ENCODE peak calls at places on chromosomes 6 and 20, in eight cellular contexts. M is endodermal cell; E is choroid plexus epithelial cell; K is stomach; X is aorta; T is CD8-positive, alpha-beta memory T cell; J is foreskin fibroblast; R is vagina. C is an unnamed sample.

GRCh38 chr20:59696476-59696875 is 92.1 kb downstream of the PHACTR3 start:
- DNase-seq in X (no peak), E (no peak), K (no peak), T (no peak), M (no peak), R (no peak), J (no peak), C (no peak)

GRCh38 chr20:62205618-62206387 is 14.3 kb downstream of the HRH3 start:
- DNase-seq in M (no peak), K (no peak), X (peak), T (no peak), R (no peak), E (no peak), J (no peak), C (no peak)

GRCh38 chr6:73421534-73421933 is 26.9 kb downstream of the DDX43 start:
- DNase-seq in R (no peak), X (no peak), J (no peak), K (no peak), E (no peak), M (no peak), T (no peak), C (no peak)

GRCh38 chr20:51533291-51534172 is 9.0 kb downstream of the NFATC2 start:
- DNase-seq in R (no peak), E (peak), T (no peak), J (peak), X (no peak), K (no peak), M (no peak), C (peak)

GRCh38 chr6:39792501-39793450 is 600 bp downstream of the DAAM2 start:
- DNase-seq in X (peak), J (no peak), K (no peak), T (no peak), R (no peak), M (peak), E (no peak), C (no peak)

GRCh38 chr20:19673575-19673974 is 84.5 kb upstream of the RIN2 start:
- DNase-seq in R (no peak), E (no peak), M (no peak), J (no peak), K (no peak), X (no peak), T (no peak), C (no peak)

GRCh38 chr20:63139856-63140255 is 76.1 kb downstream of the YTHDF1 start:
- DNase-seq in E (no peak), K (no peak), T (no peak), J (no peak), R (no peak), M (no peak), X (peak), C (no peak)

GRCh38 chr20:8932192-8933150 is 136.4 kb upstream of the PLCB4 start:
- DNase-seq in R (no peak), E (peak), K (no peak), J (peak), X (no peak), M (no peak), T (no peak), C (peak)

GRCh38 chr20:32158943-32159660 is 48.4 kb downstream of the PLAGL2 start:
- DNase-seq in X (peak), M (no peak), E (no peak), K (no peak), J (no peak), T (no peak), R (no peak), C (no peak)

GRCh38 chr20:33668087-33668790 is 1.5 kb downstream of the ACTL10 start:
- DNase-seq in E (no peak), J (no peak), K (peak), M (peak), X (peak), T (no peak), R (no peak), C (no peak)

GRCh38 chr6:5394280-5394679 is 133.0 kb downstream of the FARS2 start:
- DNase-seq in J (no peak), T (no peak), R (no peak), E (no peak), X (no peak), M (no peak), K (no peak), C (no peak)

GRCh38 chr6:114569643-114570042 is 226.8 kb upstream of the HS3ST5 start:
- DNase-seq in R (no peak), M (peak), T (no peak), K (no peak), X (no peak), E (no peak), J (no peak), C (no peak)

GRCh38 chr20:15045246-15045645 is 707.8 kb upstream of the FLRT3 start:
- DNase-seq in R (no peak), T (no peak), J (peak), K (no peak), E (peak), X (no peak), M (no peak), C (no peak)

GRCh38 chr6:8536122-8536521 is 100.8 kb upstream of the SLC35B3 start:
- DNase-seq in M (no peak), J (no peak), K (no peak), X (no peak), E (no peak), T (no peak), R (no peak), C (no peak)

GRCh38 chr20:38840053-38840893 is 34.8 kb downstream of the PPP1R16B start:
- DNase-seq in X (no peak), R (no peak), T (no peak), J (no peak), E (no peak), K (no peak), M (no peak), C (no peak)

GRCh38 chr6:158784505-158784904 is 34.7 kb downstream of the EZR start:
- DNase-seq in M (no peak), E (peak), J (peak), R (no peak), K (peak), T (no peak), X (no peak), C (no peak)

GRCh38 chr6:31651602-31652191 is 764 bp downstream of the BAG6 start:
- DNase-seq in K (no peak), J (peak), E (peak), T (no peak), R (no peak), X (no peak), M (no peak), C (no peak)

GRCh38 chr20:49288784-49289696 is 11.2 kb upstream of the ZNFX1 start:
- DNase-seq in J (no peak), M (peak), T (no peak), K (no peak), R (no peak), E (no peak), X (no peak), C (no peak)

GRCh38 chr6:133243723-133244122 is 2.6 kb downstream of the EYA4 start:
- DNase-seq in X (no peak), E (no peak), K (no peak), M (no peak), T (no peak), R (no peak), J (no peak), C (no peak)

GRCh38 chr6:128438311-128438916 is 82.0 kb downstream of the PTPRK start:
- DNase-seq in R (no peak), K (no peak), M (no peak), T (no peak), E (peak), X (no peak), J (no peak), C (no peak)

GRCh38 chr6:133130863-133131262 is 110.3 kb upstream of the EYA4 start:
- DNase-seq in K (no peak), E (peak), X (no peak), J (no peak), M (no peak), R (no peak), T (no peak), C (no peak)

GRCh38 chr6:30490031-30490876 is 945 bp downstream of the HLA-E start:
- DNase-seq in M (peak), T (peak), J (peak), X (peak), R (no peak), E (peak), K (peak), C (no peak)

GRCh38 chr6:4420160-4420865 is 284.9 kb upstream of the ECI2 start:
- DNase-seq in J (no peak), K (no peak), T (no peak), X (no peak), M (no peak), E (no peak), R (no peak), C (no peak)

GRCh38 chr6:45610374-45610773 is 232.6 kb upstream of the SUPT3H start:
- DNase-seq in X (no peak), J (no peak), T (no peak), M (no peak), E (no peak), R (no peak), K (no peak), C (no peak)

GRCh38 chr6:6217838-6218237 is 102.6 kb downstream of the F13A1 start:
- DNase-seq in T (no peak), E (no peak), K (no peak), M (peak), R (no peak), X (no peak), J (no peak), C (no peak)

GRCh38 chr6:42135161-42135560 is 7.3 kb downstream of the C6orf132 start:
- DNase-seq in M (no peak), T (no peak), J (no peak), E (no peak), X (no peak), R (no peak), K (no peak), C (no peak)

GRCh38 chr20:25309395-25310267 is 61.7 kb downstream of the PYGB start:
- DNase-seq in M (no peak), R (no peak), J (peak), T (no peak), K (peak), X (peak), E (peak), C (peak)

GRCh38 chr6:12113190-12113578 is 101.1 kb downstream of the HIVEP1 start:
- DNase-seq in X (no peak), K (no peak), T (no peak), R (no peak), M (no peak), J (peak), E (peak), C (peak)

GRCh38 chr20:56925696-56926101 is 296.6 kb downstream of the TFAP2C start:
- DNase-seq in X (no peak), K (no peak), J (peak), T (no peak), R (no peak), M (no peak), E (peak), C (no peak)
- H3K4me3 ChIP-seq in X (no peak), K (peak), J (peak), T (no peak), R (peak), M (peak), E (no peak), C (no peak)

GRCh38 chr6:111478064-111478476 is 4.9 kb downstream of the REV3L start:
- DNase-seq in T (no peak), R (no peak), E (peak), M (no peak), J (no peak), K (no peak), X (no peak), C (no peak)
- H3K4me3 ChIP-seq in T (no peak), R (no peak), E (no peak), M (peak), J (peak), K (no peak), X (no peak), C (no peak)

DNA sequence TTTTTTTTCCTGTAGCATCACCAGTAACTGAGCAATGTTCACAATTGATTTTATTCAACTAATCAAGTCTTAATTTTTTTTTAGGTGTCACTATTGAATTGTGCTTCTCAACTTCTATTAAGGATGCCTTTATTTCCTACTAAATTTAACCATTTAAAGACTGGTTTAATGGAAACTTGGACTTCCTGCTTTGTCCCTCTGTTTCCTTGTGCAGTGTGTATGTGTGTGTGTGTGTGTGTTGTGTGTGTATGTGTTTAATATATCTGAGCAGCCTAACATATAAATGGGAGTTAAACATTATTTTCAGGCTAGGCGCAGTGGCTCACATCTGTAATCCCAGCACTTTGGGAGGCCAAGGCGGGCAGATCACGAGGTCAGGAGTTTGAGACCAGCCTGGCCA is 1.8 kb downstream of the SERPINB6 start:
- DNase-seq in E (no peak), K (no peak), J (no peak), R (no peak), M (peak), T (no peak), X (no peak), C (no peak)
- H3K4me3 ChIP-seq in E (no peak), K (no peak), J (peak), R (no peak), M (no peak), T (no peak), X (no peak), C (no peak)

GRCh38 chr6:89410231-89411018 is 1.6 kb downstream of the RRAGD start:
- DNase-seq in K (no peak), X (no peak), R (no peak), T (no peak), J (no peak), M (no peak), E (no peak), C (no peak)
- H3K4me3 ChIP-seq in K (peak), X (peak), R (peak), T (peak), J (no peak), M (peak), E (no peak), C (no peak)

GRCh38 chr6:16420332-16420714 is 181.9 kb downstream of the GMPR start:
- DNase-seq in K (no peak), M (no peak), E (no peak), J (no peak), X (no peak), R (no peak), T (no peak), C (no peak)

GRCh38 chr6:16419636-16420331 is 181.4 kb downstream of the GMPR start:
- DNase-seq in R (no peak), E (no peak), M (no peak), T (no peak), X (no peak), K (no peak), J (no peak), C (no peak)

GRCh38 chr6:16415677-16416076 is 177.3 kb downstream of the GMPR start:
- DNase-seq in E (no peak), X (no peak), M (no peak), T (no peak), J (no peak), K (no peak), R (no peak), C (no peak)

GRCh38 chr6:16421462-16421960 is 183.1 kb downstream of the GMPR start:
- DNase-seq in E (no peak), M (no peak), X (no peak), K (no peak), T (no peak), J (no peak), R (no peak), C (no peak)

DNA sequence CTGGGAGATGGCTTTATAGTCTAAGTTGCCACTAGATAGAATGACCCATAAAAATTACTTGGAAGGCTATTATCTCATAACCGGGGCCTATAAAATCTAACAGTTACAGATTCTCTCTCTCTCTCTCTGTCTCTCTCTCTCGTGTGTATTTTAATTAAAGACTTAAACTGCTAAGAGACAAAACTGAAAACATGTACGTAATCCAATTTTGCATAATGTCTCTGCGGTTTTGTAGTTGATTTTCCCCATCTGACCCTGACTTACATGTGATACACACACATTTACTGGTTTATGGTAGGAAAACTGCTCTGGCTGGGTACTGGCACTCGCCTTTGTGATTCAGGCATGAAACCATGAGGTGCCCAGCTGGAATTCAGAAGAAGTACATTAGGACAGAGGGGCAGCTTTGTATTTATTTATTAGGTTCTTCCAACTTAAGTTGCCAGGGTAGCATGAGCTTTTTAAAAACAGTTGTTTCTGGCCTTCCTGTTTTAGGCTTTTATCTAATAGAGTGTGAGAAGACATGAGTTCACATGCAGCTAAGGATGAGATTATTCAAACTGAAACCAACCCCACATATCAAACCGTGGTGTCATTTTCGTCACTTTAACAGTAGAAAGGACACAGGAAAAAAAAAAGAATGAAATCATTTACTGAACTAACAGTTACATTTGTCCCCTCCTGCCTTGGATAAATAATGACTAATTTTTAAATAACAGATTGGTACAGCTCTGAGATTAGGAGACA is 182.5 kb downstream of the GMPR start:
- DNase-seq in X (no peak), J (peak), R (no peak), M (no peak), T (peak), E (peak), K (no peak), C (peak)
- H3K4me3 ChIP-seq in X (no peak), J (peak), R (no peak), M (no peak), T (peak), E (no peak), K (no peak), C (no peak)

DNA sequence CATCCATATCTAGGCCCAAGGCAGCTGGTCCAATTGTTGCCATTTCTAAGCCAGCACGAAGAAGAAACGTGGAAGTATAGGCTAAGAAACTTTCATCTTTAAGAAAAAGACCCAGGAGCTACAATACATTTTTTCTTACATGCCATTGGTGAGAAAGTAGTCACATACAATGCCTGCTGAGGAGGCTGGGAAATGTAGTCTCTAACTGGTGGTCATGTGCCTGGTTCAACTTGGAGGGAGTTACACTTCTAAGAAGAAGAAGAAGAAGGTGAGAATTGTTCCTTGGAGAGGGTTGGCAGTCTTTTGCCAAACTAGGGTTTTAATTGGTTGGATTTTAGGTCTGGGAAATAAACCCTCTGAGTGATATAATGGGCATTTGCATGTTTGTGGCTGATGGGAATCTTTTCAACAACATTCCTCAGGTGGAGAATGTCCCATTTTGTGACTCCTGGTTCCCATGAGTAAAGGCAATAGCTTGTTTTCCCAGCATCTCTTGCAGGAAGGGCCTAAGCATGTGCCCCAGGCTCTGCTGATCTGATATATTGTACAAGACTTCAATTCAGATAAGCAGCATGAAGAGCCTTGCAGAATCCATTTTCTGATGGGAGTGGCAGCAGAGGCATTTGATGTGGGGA is 47.0 kb upstream of the PREP start:
- DNase-seq in T (no peak), J (no peak), E (no peak), K (no peak), R (no peak), M (no peak), X (no peak), C (no peak)
- H3K4me3 ChIP-seq in T (no peak), J (no peak), E (no peak), K (no peak), R (no peak), M (no peak), X (no peak), C (no peak)

GRCh38 chr20:58028123-58028522 is 200.3 kb downstream of the ANKRD60 start:
- DNase-seq in M (peak), T (no peak), K (no peak), X (peak), J (no peak), R (no peak), E (no peak), C (no peak)
- H3K4me3 ChIP-seq in M (no peak), T (no peak), K (no peak), X (no peak), J (no peak), R (no peak), E (no peak), C (no peak)

DNA sequence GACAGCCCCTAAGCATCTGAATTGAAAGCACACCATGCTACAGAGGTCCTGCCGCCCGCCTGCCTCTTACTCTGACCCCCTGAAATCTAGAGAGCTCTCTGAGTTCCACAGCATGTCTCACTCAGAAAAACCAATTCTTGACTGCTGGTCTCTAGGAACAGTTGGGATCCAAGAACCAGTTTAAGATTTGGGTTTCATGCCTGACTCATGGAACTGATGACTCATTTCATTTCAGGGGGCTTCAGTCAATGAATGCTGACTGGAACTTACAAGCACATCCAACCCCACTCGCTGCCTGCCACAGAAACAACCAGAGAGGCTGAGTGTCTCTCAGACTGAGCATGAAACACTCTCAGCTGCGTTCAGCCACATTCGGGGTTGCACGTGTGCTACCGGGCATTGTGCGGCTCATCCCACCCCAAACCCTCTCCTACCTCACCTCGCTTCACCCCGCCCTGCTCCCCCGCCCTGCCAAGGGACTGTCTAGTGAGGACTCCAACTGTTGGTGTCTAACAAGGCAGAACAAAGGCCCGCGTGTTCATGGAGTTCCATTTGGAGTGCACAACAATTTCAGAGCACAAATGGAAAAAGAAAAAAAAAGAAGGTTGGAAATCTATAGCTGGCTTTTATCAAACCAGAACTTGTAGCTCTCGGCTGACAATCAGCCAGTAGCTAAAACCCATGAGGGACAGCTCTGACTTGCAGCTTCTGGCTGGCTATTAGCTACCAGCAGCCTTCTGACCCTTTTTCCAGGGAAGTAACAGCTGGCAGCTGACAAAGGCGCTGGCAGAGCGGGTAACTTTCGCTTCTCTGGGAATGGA is 20.0 kb upstream of the TRAF3IP2 start:
- DNase-seq in X (peak), J (no peak), K (peak), E (peak), R (no peak), M (no peak), T (no peak), C (no peak)
- H3K4me3 ChIP-seq in X (no peak), J (peak), K (peak), E (no peak), R (peak), M (no peak), T (no peak), C (peak)

GRCh38 chr6:107820571-107821261 is 3.4 kb downstream of the SCML4 start:
- DNase-seq in K (peak), T (peak), J (no peak), E (peak), X (no peak), R (no peak), M (peak), C (no peak)
- H3K4me3 ChIP-seq in K (peak), T (peak), J (no peak), E (peak), X (no peak), R (peak), M (peak), C (peak)

GRCh38 chr20:1269850-1270249 is 3.8 kb downstream of the SNPH start:
- DNase-seq in M (no peak), X (no peak), K (no peak), R (no peak), T (no peak), E (no peak), J (no peak), C (no peak)
- H3K4me3 ChIP-seq in M (no peak), X (no peak), K (no peak), R (no peak), T (no peak), E (no peak), J (no peak), C (no peak)

C was measured in AG04449.